ENCODE peak calls at places on chromosomes 11 and 22, in eight cellular contexts. Q is naive thymus-derived CD4-positive, alpha-beta T cell; I is neural progenitor cell; S is right atrium auricular region; N is A549; F is cardiac muscle cell; X is mucosa of descending colon; U is SJSA1. Z is an unnamed sample. For H3K9me3, the result is how much of the 10 kb centered on the place peaks cover.

GRCh38 chr11:34302046-34302921 is 55.5 kb downstream of the ABTB2 start:
- DNase-seq in Q (no peak), I (no peak), S (no peak), N (no peak), F (peak), X (no peak), U (peak), Z (no peak)

GRCh38 chr11:12410006-12410728 is 32.8 kb downstream of the PARVA start:
- DNase-seq in Q (no peak), I (peak), S (no peak), N (peak), F (peak), X (no peak), U (no peak), Z (no peak)

GRCh38 chr11:29251738-29252137 is 765.1 kb downstream of the KCNA4 start:
- DNase-seq in Q (no peak), I (no peak), S (no peak), N (no peak), F (no peak), X (no peak), U (no peak), Z (no peak)

GRCh38 chr11:17391493-17392355 is 3.3 kb upstream of the KCNJ11 start:
- DNase-seq in Q (no peak), I (no peak), S (no peak), N (no peak), F (no peak), X (no peak), U (no peak), Z (no peak)

GRCh38 chr22:28245579-28246224 is 326.6 kb upstream of the PITPNB start:
- DNase-seq in Q (no peak), I (no peak), S (no peak), N (no peak), F (no peak), X (no peak), U (no peak), Z (no peak)

GRCh38 chr11:70000228-70000627 is 77.9 kb upstream of the ANO1 start:
- DNase-seq in Q (no peak), I (no peak), S (no peak), N (no peak), F (no peak), X (no peak), U (no peak), Z (no peak)

GRCh38 chr11:118530180-118530682 is 761 bp upstream of the TMEM25 start:
- DNase-seq in Q (no peak), I (no peak), S (no peak), N (no peak), F (no peak), X (peak), U (no peak), Z (no peak)

GRCh38 chr22:45903355-45904149 is 73.4 kb downstream of the WNT7B start:
- DNase-seq in Q (no peak), I (no peak), S (no peak), N (no peak), F (peak), X (peak), U (peak), Z (no peak)

GRCh38 chr11:67780056-67780455 is 105.6 kb upstream of the ALDH3B2 start:
- DNase-seq in Q (no peak), I (no peak), S (no peak), N (no peak), F (peak), X (no peak), U (no peak), Z (no peak)

GRCh38 chr11:11246166-11246565 is 106.9 kb downstream of the CSNK2A3 start:
- DNase-seq in Q (no peak), I (no peak), S (no peak), N (no peak), F (no peak), X (no peak), U (no peak), Z (no peak)
- H3K4me3 ChIP-seq in Q (no peak), I (no peak), S (no peak), N (no peak), F (no peak), X (no peak), U (no peak), Z (no peak)

GRCh38 chr22:49325531-49326395 is 501.9 kb downstream of the BRD1 start:
- DNase-seq in Q (no peak), I (no peak), S (peak), N (no peak), F (no peak), X (no peak), U (no peak), Z (no peak)
- H3K9me3 ChIP-seq in Q (under half), I (under half), S (under half), N (under half), F (under half), X (under half), U (under half), Z (under half)

DNA sequence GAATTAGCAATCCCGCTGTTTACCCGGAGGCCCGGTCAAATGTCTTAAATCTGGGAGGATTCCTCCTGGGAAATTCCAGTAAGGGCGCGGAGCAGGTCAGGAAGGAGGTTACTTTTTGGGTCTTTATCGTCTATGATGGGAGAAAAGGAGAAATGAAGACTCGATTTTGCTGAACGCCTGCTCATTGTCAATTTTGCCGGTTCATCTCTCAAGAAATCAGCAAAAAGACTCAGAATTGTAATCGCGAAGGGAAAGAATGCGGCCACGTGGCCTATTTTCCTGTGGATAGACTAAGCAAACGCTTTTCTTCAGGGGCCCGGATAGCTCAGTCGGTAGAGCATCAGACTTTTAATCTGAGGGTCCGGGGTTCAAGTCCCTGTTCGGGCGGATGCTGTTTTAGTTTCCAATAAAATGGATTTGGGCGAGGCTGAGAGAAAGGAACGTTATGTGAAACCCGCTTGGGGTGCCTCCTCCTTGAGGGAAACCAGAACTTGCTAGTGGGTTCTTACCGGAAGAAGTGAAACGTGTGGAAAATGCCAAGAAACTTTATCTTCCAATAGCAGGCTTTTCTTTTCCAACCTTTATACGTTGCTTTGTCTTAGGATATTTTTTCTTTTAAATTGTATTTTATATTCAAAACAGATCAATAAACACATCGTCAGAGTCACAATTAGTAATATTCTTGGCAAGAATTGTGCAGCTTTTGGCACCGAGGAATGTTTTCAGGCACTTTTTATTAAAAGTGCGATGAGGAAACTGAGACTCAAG is 45.0 kb downstream of the OR4D9 start:
- DNase-seq in Q (peak), I (peak), S (peak), N (peak), F (peak), X (no peak), U (peak), Z (peak)
- H3K4me3 ChIP-seq in Q (peak), I (peak), S (peak), N (peak), F (peak), X (no peak), U (peak), Z (peak)

DNA sequence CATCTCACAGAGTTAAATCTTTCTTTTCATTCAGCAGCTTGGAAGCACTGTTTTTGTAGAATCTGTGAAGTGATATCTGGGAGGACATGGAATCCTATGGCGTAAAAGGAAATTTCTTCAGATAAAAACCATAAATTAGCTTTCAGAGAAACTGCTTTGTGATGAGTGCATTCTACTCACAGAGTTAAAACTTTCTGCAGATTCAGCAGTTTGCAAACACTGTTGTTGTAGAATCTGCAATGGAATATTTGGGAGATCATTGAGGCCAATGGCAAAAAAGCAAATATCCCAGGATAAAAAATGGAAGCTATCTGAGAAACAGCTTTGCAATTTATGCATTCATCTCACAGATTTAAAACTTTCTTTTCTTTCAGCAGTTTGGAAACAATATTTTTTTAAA is 180.6 kb downstream of the OR4A47 start:
- DNase-seq in Q (no peak), I (no peak), S (no peak), N (no peak), F (no peak), X (no peak), U (no peak), Z (no peak)
- H3K9me3 ChIP-seq in Q (under half), I (under half), S (under half), N (under half), F (under half), X (half or more), U (under half), Z (under half)

GRCh38 chr22:38739300-38740055 is 16.3 kb downstream of the SUN2 start:
- DNase-seq in Q (no peak), I (no peak), S (no peak), N (no peak), F (no peak), X (no peak), U (no peak), Z (no peak)
- H3K4me3 ChIP-seq in Q (no peak), I (no peak), S (no peak), N (no peak), F (no peak), X (no peak), U (no peak), Z (no peak)

GRCh38 chr11:129536338-129536737 is 160.7 kb downstream of the BARX2 start:
- DNase-seq in Q (no peak), I (no peak), S (no peak), N (no peak), F (no peak), X (no peak), U (no peak), Z (no peak)
- H3K9me3 ChIP-seq in Q (under half), I (under half), S (under half), N (under half), F (under half), X (under half), U (under half), Z (under half)

GRCh38 chr11:127006311-127006710 is 5.7 kb upstream of the KIRREL3 start:
- DNase-seq in Q (no peak), I (no peak), S (no peak), N (no peak), F (no peak), X (no peak), U (no peak), Z (no peak)

GRCh38 chr11:127000291-127000968 is at the start of gene KIRREL3:
- DNase-seq in Q (no peak), I (peak), S (no peak), N (peak), F (peak), X (peak), U (peak), Z (no peak)

GRCh38 chr11:127002669-127003259 is 2.2 kb upstream of the KIRREL3 start:
- DNase-seq in Q (no peak), I (peak), S (no peak), N (no peak), F (no peak), X (no peak), U (no peak), Z (no peak)

GRCh38 chr11:127000991-127001390 is 421 bp upstream of the KIRREL3 start:
- DNase-seq in Q (no peak), I (peak), S (no peak), N (no peak), F (no peak), X (no peak), U (no peak), Z (no peak)

GRCh38 chr11:127003260-127003981 is 2.9 kb upstream of the KIRREL3 start:
- DNase-seq in Q (no peak), I (peak), S (no peak), N (peak), F (no peak), X (peak), U (peak), Z (no peak)
- H3K4me3 ChIP-seq in Q (no peak), I (peak), S (no peak), N (peak), F (peak), X (no peak), U (peak), Z (no peak)